ENCODE peak calls at places on chromosomes 12 and 14, in six cellular contexts. One of them, this sample, is unnamed.

GRCh38 chr12:10466311-10466710 is 13.1 kb upstream of the KLRC1 start:
- DNase-seq in amniotic stem cell: no peak
- DNase-seq in AG08395: no peak
- DNase-seq in cardiac muscle cell: no peak
- DNase-seq in stimulated activated CD4-positive, alpha-beta T cell treated with anti-CD3 and anti-CD28 coated beads, Interleukin-15, amount 100 ng/mL, for 1 hour: no peak
- DNase-seq in GF-D8: no peak
- DNase-seq in this sample: no peak

GRCh38 chr12:117100251-117100650 is 1.0 kb upstream of the TESC start:
- DNase-seq in amniotic stem cell: no peak
- DNase-seq in AG08395: peak
- DNase-seq in cardiac muscle cell: no peak
- DNase-seq in stimulated activated CD4-positive, alpha-beta T cell treated with anti-CD3 and anti-CD28 coated beads, Interleukin-15, amount 100 ng/mL, for 1 hour: no peak
- DNase-seq in GF-D8: no peak
- DNase-seq in this sample: no peak

GRCh38 chr14:81272322-81272721 is 51.6 kb upstream of the GTF2A1 start:
- DNase-seq in amniotic stem cell: no peak
- DNase-seq in AG08395: no peak
- DNase-seq in cardiac muscle cell: no peak
- DNase-seq in stimulated activated CD4-positive, alpha-beta T cell treated with anti-CD3 and anti-CD28 coated beads, Interleukin-15, amount 100 ng/mL, for 1 hour: no peak
- DNase-seq in GF-D8: no peak
- DNase-seq in this sample: no peak

GRCh38 chr12:114342651-114343050 is 63.3 kb downstream of the TBX5 start:
- DNase-seq in amniotic stem cell: no peak
- DNase-seq in AG08395: no peak
- DNase-seq in cardiac muscle cell: no peak
- DNase-seq in stimulated activated CD4-positive, alpha-beta T cell treated with anti-CD3 and anti-CD28 coated beads, Interleukin-15, amount 100 ng/mL, for 1 hour: no peak
- DNase-seq in GF-D8: no peak
- DNase-seq in this sample: no peak

GRCh38 chr14:34262511-34262910 is 199.5 kb downstream of the SPTSSA start:
- DNase-seq in amniotic stem cell: no peak
- DNase-seq in AG08395: no peak
- DNase-seq in cardiac muscle cell: no peak
- DNase-seq in stimulated activated CD4-positive, alpha-beta T cell treated with anti-CD3 and anti-CD28 coated beads, Interleukin-15, amount 100 ng/mL, for 1 hour: no peak
- DNase-seq in GF-D8: no peak
- DNase-seq in this sample: no peak

GRCh38 chr12:54376596-54377468 is 7.7 kb downstream of the ZNF385A start:
- DNase-seq in amniotic stem cell: no peak
- DNase-seq in AG08395: no peak
- DNase-seq in cardiac muscle cell: peak
- DNase-seq in stimulated activated CD4-positive, alpha-beta T cell treated with anti-CD3 and anti-CD28 coated beads, Interleukin-15, amount 100 ng/mL, for 1 hour: no peak
- DNase-seq in GF-D8: no peak
- DNase-seq in this sample: no peak

GRCh38 chr12:95998611-95999300 is 2.6 kb upstream of the HAL start:
- DNase-seq in amniotic stem cell: peak
- DNase-seq in AG08395: peak
- DNase-seq in cardiac muscle cell: peak
- DNase-seq in stimulated activated CD4-positive, alpha-beta T cell treated with anti-CD3 and anti-CD28 coated beads, Interleukin-15, amount 100 ng/mL, for 1 hour: no peak
- DNase-seq in GF-D8: peak
- DNase-seq in this sample: peak

GRCh38 chr12:73935817-73936216 is 601.8 kb upstream of the ATXN7L3B start:
- DNase-seq in amniotic stem cell: no peak
- DNase-seq in AG08395: no peak
- DNase-seq in cardiac muscle cell: no peak
- DNase-seq in stimulated activated CD4-positive, alpha-beta T cell treated with anti-CD3 and anti-CD28 coated beads, Interleukin-15, amount 100 ng/mL, for 1 hour: no peak
- DNase-seq in GF-D8: no peak
- DNase-seq in this sample: no peak

GRCh38 chr14:92603309-92604257 is 90.0 kb downstream of the RIN3 start:
- DNase-seq in amniotic stem cell: no peak
- DNase-seq in AG08395: peak
- DNase-seq in cardiac muscle cell: peak
- DNase-seq in stimulated activated CD4-positive, alpha-beta T cell treated with anti-CD3 and anti-CD28 coated beads, Interleukin-15, amount 100 ng/mL, for 1 hour: peak
- DNase-seq in GF-D8: no peak
- DNase-seq in this sample: peak

GRCh38 chr14:94337274-94337673 is 14.1 kb upstream of the SERPINA6 start:
- DNase-seq in amniotic stem cell: no peak
- DNase-seq in AG08395: no peak
- DNase-seq in cardiac muscle cell: peak
- DNase-seq in stimulated activated CD4-positive, alpha-beta T cell treated with anti-CD3 and anti-CD28 coated beads, Interleukin-15, amount 100 ng/mL, for 1 hour: no peak
- DNase-seq in GF-D8: no peak
- DNase-seq in this sample: no peak

GRCh38 chr12:48078901-48079300 is 27.0 kb downstream of the SENP1 start:
- DNase-seq in amniotic stem cell: no peak
- DNase-seq in AG08395: peak
- DNase-seq in cardiac muscle cell: peak
- DNase-seq in stimulated activated CD4-positive, alpha-beta T cell treated with anti-CD3 and anti-CD28 coated beads, Interleukin-15, amount 100 ng/mL, for 1 hour: no peak
- DNase-seq in GF-D8: peak
- DNase-seq in this sample: no peak

GRCh38 chr12:132634411-132634990 is 15.9 kb downstream of the P2RX2 start:
- DNase-seq in amniotic stem cell: no peak
- DNase-seq in AG08395: no peak
- DNase-seq in cardiac muscle cell: no peak
- DNase-seq in stimulated activated CD4-positive, alpha-beta T cell treated with anti-CD3 and anti-CD28 coated beads, Interleukin-15, amount 100 ng/mL, for 1 hour: no peak
- DNase-seq in GF-D8: no peak
- DNase-seq in this sample: no peak

GRCh38 chr14:104049576-104050240 is 35.8 kb upstream of the ASPG start:
- DNase-seq in amniotic stem cell: no peak
- DNase-seq in AG08395: no peak
- DNase-seq in cardiac muscle cell: no peak
- DNase-seq in stimulated activated CD4-positive, alpha-beta T cell treated with anti-CD3 and anti-CD28 coated beads, Interleukin-15, amount 100 ng/mL, for 1 hour: no peak
- DNase-seq in GF-D8: no peak
- DNase-seq in this sample: no peak

GRCh38 chr14:90778468-90779255 is 37.6 kb downstream of the TTC7B start:
- DNase-seq in amniotic stem cell: no peak
- DNase-seq in AG08395: no peak
- DNase-seq in cardiac muscle cell: no peak
- DNase-seq in stimulated activated CD4-positive, alpha-beta T cell treated with anti-CD3 and anti-CD28 coated beads, Interleukin-15, amount 100 ng/mL, for 1 hour: no peak
- DNase-seq in GF-D8: no peak
- DNase-seq in this sample: no peak

GRCh38 chr12:56193025-56193578 is 3.8 kb upstream of the SMARCC2 start:
- DNase-seq in amniotic stem cell: peak
- DNase-seq in AG08395: peak
- DNase-seq in cardiac muscle cell: peak
- DNase-seq in stimulated activated CD4-positive, alpha-beta T cell treated with anti-CD3 and anti-CD28 coated beads, Interleukin-15, amount 100 ng/mL, for 1 hour: no peak
- DNase-seq in GF-D8: peak
- DNase-seq in this sample: peak

This sample was measured in upper lobe of left lung.